ENCODE peak calls at places on chromosomes 5 and 9, in seven cellular contexts. Q is GM23338, D is psoas muscle, F is foreskin keratinocyte, S is dorsolateral prefrontal cortex, N is adrenal gland, G is right lobe of liver. R is an unnamed sample. For H3K27me3, the result is how much of the 10 kb centered on the place peaks cover.

GRCh38 chr5:141848771-141849370 is 29.3 kb downstream of the PCDH1 start:
- DNase-seq in N (peak), Q (peak), G (peak), D (no peak), F (peak), S (no peak), R (peak)

GRCh38 chr9:79046401-79046800 is 525.4 kb upstream of the TLE4 start:
- DNase-seq in G (no peak), Q (no peak), N (no peak), F (peak), S (no peak), D (no peak), R (no peak)

GRCh38 chr5:76250463-76250862 is 152.6 kb upstream of the IQGAP2 start:
- DNase-seq in D (no peak), S (no peak), Q (no peak), F (no peak), G (no peak), N (no peak), R (no peak)

GRCh38 chr5:103234239-103234975 is 24.2 kb upstream of the MACIR start:
- DNase-seq in F (no peak), S (no peak), N (no peak), Q (no peak), G (no peak), D (no peak), R (no peak)

GRCh38 chr9:134544388-134545212 is 97.0 kb upstream of the COL5A1 start:
- DNase-seq in G (no peak), Q (peak), S (no peak), N (peak), D (peak), F (peak), R (peak)

GRCh38 chr5:89297111-89297510 is 414.1 kb upstream of the MEF2C start:
- DNase-seq in Q (no peak), S (no peak), G (no peak), N (no peak), F (no peak), D (no peak), R (no peak)

GRCh38 chr5:180381851-180382480 is 28.8 kb upstream of the GFPT2 start:
- DNase-seq in S (no peak), Q (no peak), N (no peak), G (no peak), F (no peak), D (no peak), R (no peak)

GRCh38 chr9:73156593-73157187 is 5.0 kb downstream of the ANXA1 start:
- DNase-seq in Q (no peak), F (no peak), G (no peak), S (no peak), D (no peak), N (no peak), R (no peak)

GRCh38 chr5:119274024-119274766 is 81.6 kb upstream of the TNFAIP8 start:
- DNase-seq in F (peak), Q (no peak), G (peak), S (no peak), N (no peak), D (no peak), R (no peak)

GRCh38 chr9:116212986-116213672 is 59.5 kb downstream of the PAPPA start:
- DNase-seq in S (no peak), D (no peak), F (no peak), N (no peak), G (no peak), Q (peak), R (no peak)

GRCh38 chr5:126471875-126472537 is 48.8 kb downstream of the GRAMD2B start:
- DNase-seq in G (no peak), S (no peak), F (peak), Q (no peak), N (no peak), D (no peak), R (no peak)

GRCh38 chr9:95875305-95876137 is at the start of gene ERCC6L2:
- DNase-seq in S (peak), D (peak), Q (peak), G (peak), N (peak), F (peak), R (peak)

GRCh38 chr5:118832974-118833373 is 155.4 kb downstream of the DTWD2 start:
- DNase-seq in Q (no peak), S (no peak), F (no peak), D (no peak), G (no peak), N (no peak), R (no peak)

GRCh38 chr5:5483350-5483749 is 60.9 kb downstream of the ICE1 start:
- DNase-seq in N (no peak), G (no peak), D (no peak), S (no peak), Q (no peak), F (no peak), R (no peak)

GRCh38 chr5:84438456-84438855 is 53.8 kb upstream of the EDIL3 start:
- DNase-seq in D (no peak), S (no peak), G (no peak), F (no peak), N (no peak), Q (no peak), R (no peak)

GRCh38 chr5:150789943-150790611 is 11.5 kb downstream of the SMIM3 start:
- DNase-seq in F (peak), D (peak), G (peak), S (no peak), Q (peak), N (peak), R (no peak)

GRCh38 chr9:20538956-20539355 is 83.3 kb downstream of the MLLT3 start:
- DNase-seq in S (no peak), D (no peak), F (peak), N (no peak), Q (no peak), G (no peak), R (no peak)

GRCh38 chr9:136552117-136552685 is 6.4 kb upstream of the NOTCH1 start:
- DNase-seq in F (peak), G (no peak), S (no peak), N (no peak), Q (peak), D (no peak), R (no peak)

GRCh38 chr5:159782197-159782994 is 133.9 kb upstream of the ADRA1B start:
- DNase-seq in D (no peak), Q (no peak), G (no peak), S (no peak), F (no peak), N (no peak), R (no peak)

GRCh38 chr5:139065296-139065695 is 132.9 kb downstream of the SIL1 start:
- DNase-seq in G (no peak), Q (no peak), S (no peak), N (no peak), F (no peak), D (no peak), R (no peak)

GRCh38 chr9:34715639-34716215 is 5.8 kb upstream of the CCL21 start:
- DNase-seq in G (no peak), D (no peak), Q (no peak), S (no peak), F (peak), N (no peak), R (no peak)

GRCh38 chr5:129379406-129379805 is 80.7 kb upstream of the ADAMTS19 start:
- DNase-seq in F (peak), Q (no peak), N (no peak), S (no peak), D (no peak), G (no peak), R (peak)

GRCh38 chr9:87673446-87674109 is 52.3 kb upstream of the CTSL start:
- DNase-seq in F (no peak), G (no peak), S (no peak), Q (no peak), D (no peak), N (no peak), R (no peak)

GRCh38 chr5:84202136-84202535 is 182.5 kb downstream of the EDIL3 start:
- DNase-seq in Q (no peak), S (no peak), F (no peak), G (no peak), D (no peak), N (no peak), R (no peak)

GRCh38 chr5:41219655-41220269 is 6.4 kb upstream of the C6 start:
- DNase-seq in Q (no peak), G (no peak), N (no peak), D (no peak), F (no peak), S (no peak), R (no peak)

GRCh38 chr5:39661026-39661779 is 236.4 kb upstream of the DAB2 start:
- DNase-seq in Q (no peak), G (no peak), D (no peak), F (peak), N (no peak), S (no peak), R (no peak)

GRCh38 chr5:102223542-102224444 is 72.3 kb downstream of the SLCO4C1 start:
- DNase-seq in G (no peak), N (no peak), F (peak), Q (peak), D (no peak), S (no peak), R (no peak)

GRCh38 chr9:101165131-101165530 is 136.6 kb downstream of the PLPPR1 start:
- DNase-seq in F (no peak), G (no peak), D (no peak), N (no peak), Q (no peak), S (no peak), R (no peak)

GRCh38 chr9:133712221-133713100 is 25.7 kb downstream of the SARDH start:
- DNase-seq in D (no peak), Q (no peak), N (peak), S (no peak), F (no peak), G (no peak), R (peak)

GRCh38 chr5:79837707-79838620 is 148.3 kb downstream of the CMYA5 start:
- DNase-seq in N (peak), G (no peak), Q (no peak), F (no peak), D (peak), S (no peak), R (no peak)

GRCh38 chr5:113215401-113216060 is 219.3 kb downstream of the TSSK1B start:
- DNase-seq in F (no peak), G (no peak), N (no peak), D (no peak), S (no peak), Q (no peak), R (no peak)

GRCh38 chr5:37768362-37768761 is 71.5 kb downstream of the GDNF start:
- DNase-seq in Q (no peak), S (no peak), F (no peak), N (no peak), D (no peak), G (no peak), R (no peak)

GRCh38 chr5:113357696-113358476 is 76.9 kb downstream of the TSSK1B start:
- DNase-seq in D (no peak), Q (no peak), G (no peak), N (no peak), F (no peak), S (no peak), R (no peak)

GRCh38 chr9:4970970-4971641 is 14.0 kb upstream of the JAK2 start:
- DNase-seq in Q (no peak), G (no peak), D (no peak), F (no peak), S (no peak), N (no peak), R (no peak)

GRCh38 chr9:137873408-137873807 is 4.2 kb upstream of the CACNA1B start:
- DNase-seq in F (no peak), S (no peak), G (no peak), N (no peak), D (no peak), Q (no peak), R (no peak)

GRCh38 chr5:175778951-175779475 is 92.4 kb upstream of the CPLX2 start:
- DNase-seq in D (peak), G (peak), S (peak), F (peak), N (peak), Q (peak), R (no peak)

DNA sequence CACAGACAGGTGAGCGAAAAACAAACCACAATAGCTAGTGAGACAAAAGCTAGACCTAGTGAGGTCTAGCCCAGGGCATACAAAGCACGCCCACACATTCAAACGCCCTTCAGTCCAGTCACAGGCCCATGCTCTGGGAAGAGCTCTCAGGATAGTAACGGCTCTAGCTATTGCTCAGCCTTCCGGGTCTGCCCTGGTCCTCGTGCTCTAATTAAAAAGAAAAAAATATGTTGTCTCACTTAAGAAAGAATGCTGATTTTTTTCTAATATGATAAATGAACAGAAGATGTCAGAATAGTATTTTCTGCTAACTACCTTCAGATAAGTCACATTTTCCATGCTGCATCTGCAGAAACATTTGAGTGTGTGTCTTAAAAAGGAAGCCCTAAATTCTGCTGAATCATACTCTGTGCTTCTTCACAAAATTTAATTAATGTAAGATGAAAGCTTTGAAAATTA is 94.5 kb downstream of the PLPP1 start:
- DNase-seq in G (no peak), N (no peak), D (no peak), S (no peak), Q (peak), F (no peak), R (no peak)
- H3K27me3 ChIP-seq in G (under half), N (under half), D (under half), S (under half), Q (under half), F (under half), R (under half)

GRCh38 chr5:33848554-33848953 is 43.2 kb downstream of the ADAMTS12 start:
- DNase-seq in D (no peak), G (no peak), N (no peak), Q (no peak), F (no peak), S (no peak), R (no peak)
- H3K27ac ChIP-seq in D (no peak), G (no peak), N (no peak), Q (no peak), F (no peak), S (no peak), R (no peak)

GRCh38 chr9:109282302-109282701 is 38.6 kb downstream of the EPB41L4B start:
- DNase-seq in S (no peak), F (no peak), D (no peak), N (no peak), Q (no peak), G (no peak), R (no peak)

GRCh38 chr9:109278216-109278615 is 42.6 kb downstream of the EPB41L4B start:
- DNase-seq in S (no peak), Q (no peak), N (no peak), F (no peak), G (no peak), D (no peak), R (no peak)

GRCh38 chr9:109283012-109283411 is 37.8 kb downstream of the EPB41L4B start:
- DNase-seq in G (no peak), N (no peak), Q (no peak), F (no peak), D (no peak), S (no peak), R (no peak)

GRCh38 chr9:109278848-109279247 is 42.0 kb downstream of the EPB41L4B start:
- DNase-seq in G (no peak), F (no peak), D (no peak), N (no peak), Q (no peak), S (no peak), R (no peak)

GRCh38 chr9:109281518-109281917 is 39.3 kb downstream of the EPB41L4B start:
- DNase-seq in D (no peak), F (no peak), Q (no peak), S (no peak), N (no peak), G (no peak), R (no peak)
- H3K27me3 ChIP-seq in D (under half), F (under half), Q (under half), S (under half), N (under half), G (under half), R (under half)

DNA sequence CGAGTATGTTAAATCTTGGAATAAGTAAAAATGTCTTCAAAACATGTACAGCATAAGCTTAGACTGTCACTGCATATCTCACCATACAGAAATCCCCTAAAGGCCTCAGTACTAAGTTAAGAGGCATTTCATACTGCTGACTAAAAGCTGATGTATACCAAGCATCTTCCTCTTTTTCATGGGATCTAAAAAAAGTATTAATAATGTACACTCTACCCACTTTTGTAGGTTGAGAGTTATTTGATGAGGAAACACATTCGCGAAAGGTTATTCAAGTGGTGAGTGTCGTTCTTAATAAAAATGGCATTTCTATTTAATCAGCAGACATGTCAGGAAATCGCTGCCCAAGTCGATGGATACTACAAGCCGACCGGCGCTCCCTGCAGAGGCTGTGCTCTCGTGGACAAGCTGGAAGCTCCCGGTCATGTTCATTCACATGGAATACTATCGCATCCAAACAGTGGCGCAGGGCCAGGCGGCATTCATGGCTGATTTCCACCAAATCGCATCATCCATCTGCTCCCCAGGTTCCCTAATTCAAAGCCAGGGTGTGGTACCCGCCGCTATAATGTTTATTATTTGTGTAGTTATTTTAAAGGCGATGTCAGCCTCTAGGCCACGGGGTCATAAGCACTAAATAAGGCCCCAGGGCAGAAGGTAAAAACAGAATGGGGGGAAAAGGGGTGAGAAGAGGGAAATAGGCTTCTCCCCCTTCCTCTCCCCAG is 697 bp downstream of the SGTB start:
- DNase-seq in G (peak), N (peak), S (peak), F (peak), D (peak), Q (peak), R (peak)
- H3K27ac ChIP-seq in G (peak), N (peak), S (peak), F (peak), D (peak), Q (no peak), R (peak)

DNA sequence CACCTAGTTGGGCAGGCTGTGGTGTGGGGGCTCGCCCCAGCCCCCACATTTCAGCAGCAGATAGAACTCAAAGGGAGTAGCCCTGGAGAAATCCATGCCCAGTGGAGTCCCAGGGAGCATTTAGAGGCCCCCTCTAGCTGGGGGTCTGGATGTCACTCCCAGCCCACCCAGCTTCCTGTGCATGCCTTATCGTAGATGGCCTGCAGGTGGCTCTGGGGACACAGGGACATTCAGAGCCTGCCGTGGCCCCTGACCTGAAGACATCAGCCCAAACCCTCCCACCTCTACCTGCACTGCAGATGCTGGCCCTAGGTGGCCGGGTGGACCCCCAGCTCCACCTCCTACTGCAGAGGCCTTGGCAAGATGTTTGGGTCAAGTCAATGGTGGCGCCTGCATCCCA is 49.0 kb upstream of the LMX1B start:
- DNase-seq in Q (peak), D (no peak), S (no peak), G (no peak), F (no peak), N (no peak), R (no peak)
- H3K27me3 ChIP-seq in Q (under half), D (under half), S (under half), G (under half), F (under half), N (under half), R (under half)

DNA sequence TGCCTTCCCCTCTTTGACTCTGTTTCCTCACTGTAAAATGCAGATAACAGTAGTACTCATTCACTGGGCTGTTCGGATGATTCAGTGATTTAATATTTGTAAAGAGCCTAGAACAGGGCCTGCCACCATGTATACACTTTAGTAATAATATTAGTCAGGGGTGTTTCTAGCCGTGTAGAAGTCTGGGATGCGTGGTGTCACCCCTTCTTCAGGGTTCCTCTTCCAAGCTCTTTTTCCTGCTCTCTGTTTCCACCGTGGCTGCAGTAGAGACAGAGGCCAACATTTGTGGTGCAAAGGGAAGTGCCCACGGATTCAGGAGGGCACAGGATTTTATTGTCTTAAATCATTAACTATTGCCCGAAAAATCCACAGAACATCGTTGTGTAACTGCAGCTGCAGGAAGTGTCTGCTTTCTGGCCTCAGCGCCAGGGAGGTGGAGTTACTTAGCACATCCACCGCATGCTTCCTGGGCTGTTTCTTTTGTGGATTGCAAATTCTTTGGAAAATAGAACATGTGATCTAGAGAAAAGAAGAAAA is 61.7 kb downstream of the TRIO start:
- DNase-seq in F (peak), D (peak), S (peak), Q (peak), G (peak), N (peak), R (peak)
- H3K27ac ChIP-seq in F (peak), D (peak), S (no peak), Q (no peak), G (peak), N (peak), R (peak)

GRCh38 chr5:168713051-168713450 is 133.9 kb upstream of the PANK3 start:
- DNase-seq in S (no peak), D (no peak), G (no peak), N (no peak), F (peak), Q (no peak), R (no peak)
- H3K27me3 ChIP-seq in S (under half), D (under half), G (under half), N (under half), F (under half), Q (under half), R (under half)

DNA sequence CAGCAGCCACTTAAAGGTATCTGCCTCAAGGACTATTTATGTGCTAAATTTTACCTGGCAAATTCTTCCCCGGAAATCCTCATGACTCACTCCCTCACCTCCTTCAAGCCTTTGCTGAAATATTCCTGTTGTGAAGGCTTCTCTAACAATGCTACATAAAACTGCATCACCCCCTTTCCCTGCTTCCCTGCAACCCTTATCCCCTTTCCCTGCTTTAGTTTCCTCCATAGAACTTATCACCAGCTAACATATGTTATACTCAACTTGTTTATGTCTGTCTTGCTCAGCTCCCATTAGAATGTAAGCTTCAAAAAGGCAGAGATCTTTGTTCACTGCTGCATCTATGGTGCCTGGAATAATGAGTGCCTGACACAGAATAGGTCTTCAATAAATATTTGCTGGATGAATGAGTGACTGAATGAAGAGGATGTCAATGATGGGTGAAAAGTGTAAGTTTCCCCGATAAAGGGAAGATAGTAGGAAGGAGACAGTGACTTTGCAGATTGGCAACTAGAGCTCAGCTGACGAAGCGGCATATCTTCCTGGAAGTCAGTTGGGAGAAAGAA is 54.3 kb upstream of the ZNF366 start:
- DNase-seq in S (no peak), G (no peak), N (no peak), F (peak), D (no peak), Q (peak), R (no peak)
- H3K27ac ChIP-seq in S (no peak), G (no peak), N (no peak), F (no peak), D (no peak), Q (peak), R (no peak)

R was measured in right cardiac atrium.